ENCODE peak calls at places on chromosomes 4 and X, in seven cellular contexts. One of them, this sample, is unnamed.

GRCh38 chrX:11870789-11871188 is 112.8 kb downstream of the MSL3 start:
- DNase-seq in GM12878: no peak
- DNase-seq in H1: no peak
- DNase-seq in SK-N-SH: no peak
- DNase-seq in HepG2: no peak
- DNase-seq in HCT116: no peak
- DNase-seq in K562: no peak
- DNase-seq in this sample: no peak

GRCh38 chr4:55635760-55636621 is at the start of gene NMU:
- DNase-seq in GM12878: no peak
- DNase-seq in H1: peak; percentile 73
- DNase-seq in SK-N-SH: peak; percentile 87
- DNase-seq in HepG2: peak; percentile 13
- DNase-seq in HCT116: peak; percentile 67
- DNase-seq in K562: peak; percentile 76
- DNase-seq in this sample: peak; percentile 72

GRCh38 chr4:182276214-182277109 is 33.3 kb downstream of the TENM3 start:
- DNase-seq in GM12878: no peak
- DNase-seq in H1: no peak
- DNase-seq in SK-N-SH: peak; percentile 44
- DNase-seq in HepG2: no peak
- DNase-seq in HCT116: no peak
- DNase-seq in K562: no peak
- DNase-seq in this sample: no peak

GRCh38 chrX:53085661-53086229 is 3.6 kb downstream of the TSPYL2 start:
- DNase-seq in GM12878: no peak
- DNase-seq in H1: no peak
- DNase-seq in SK-N-SH: no peak
- DNase-seq in HepG2: no peak
- DNase-seq in HCT116: no peak
- DNase-seq in K562: no peak
- DNase-seq in this sample: no peak

GRCh38 chrX:139126493-139126892 is 404.0 kb upstream of the F9 start:
- DNase-seq in GM12878: no peak
- DNase-seq in H1: peak; percentile 46
- DNase-seq in SK-N-SH: peak; percentile 2
- DNase-seq in HepG2: peak; percentile 12
- DNase-seq in HCT116: no peak
- DNase-seq in K562: peak; percentile 60
- DNase-seq in this sample: peak; percentile 54

GRCh38 chrX:131066237-131066636 is 8.1 kb downstream of the ARHGAP36 start:
- DNase-seq in GM12878: no peak
- DNase-seq in H1: no peak
- DNase-seq in SK-N-SH: no peak
- DNase-seq in HepG2: no peak
- DNase-seq in HCT116: no peak
- DNase-seq in K562: no peak
- DNase-seq in this sample: peak; percentile 1

GRCh38 chrX:25015486-25016360 is at the start of gene ARX:
- DNase-seq in GM12878: no peak
- DNase-seq in H1: peak; percentile 77
- DNase-seq in SK-N-SH: peak; percentile 90
- DNase-seq in HepG2: peak; percentile 43
- DNase-seq in HCT116: peak; percentile 55
- DNase-seq in K562: peak; percentile 92
- DNase-seq in this sample: no peak

GRCh38 chrX:131792789-131793462 is 230.2 kb upstream of the STK26 start:
- DNase-seq in GM12878: peak; percentile 90
- DNase-seq in H1: no peak
- DNase-seq in SK-N-SH: peak; percentile 68
- DNase-seq in HepG2: no peak
- DNase-seq in HCT116: no peak
- DNase-seq in K562: no peak
- DNase-seq in this sample: no peak

GRCh38 chrX:108420481-108420880 is 17.7 kb downstream of the COL4A6 start:
- DNase-seq in GM12878: no peak
- DNase-seq in H1: no peak
- DNase-seq in SK-N-SH: no peak
- DNase-seq in HepG2: no peak
- DNase-seq in HCT116: no peak
- DNase-seq in K562: no peak
- DNase-seq in this sample: no peak

GRCh38 chr4:84666444-84666843 is 83.5 kb downstream of the CDS1 start:
- DNase-seq in GM12878: no peak
- DNase-seq in H1: no peak
- DNase-seq in SK-N-SH: no peak
- DNase-seq in HepG2: no peak
- DNase-seq in HCT116: no peak
- DNase-seq in K562: no peak
- DNase-seq in this sample: no peak

GRCh38 chr4:2595436-2595835 is 59.0 kb downstream of the FAM193A start:
- DNase-seq in GM12878: no peak
- DNase-seq in H1: no peak
- DNase-seq in SK-N-SH: peak; percentile 78
- DNase-seq in HepG2: no peak
- DNase-seq in HCT116: no peak
- DNase-seq in K562: no peak
- DNase-seq in this sample: no peak

GRCh38 chrX:104795804-104796203 is 229.8 kb downstream of the IL1RAPL2 start:
- DNase-seq in GM12878: no peak
- DNase-seq in H1: no peak
- DNase-seq in SK-N-SH: no peak
- DNase-seq in HepG2: no peak
- DNase-seq in HCT116: no peak
- DNase-seq in K562: no peak
- DNase-seq in this sample: no peak

GRCh38 chrX:141467442-141467841 is 117.1 kb downstream of the SPANXA1 start:
- DNase-seq in GM12878: no peak
- DNase-seq in H1: no peak
- DNase-seq in SK-N-SH: peak; percentile 1
- DNase-seq in HepG2: no peak
- DNase-seq in HCT116: no peak
- DNase-seq in K562: no peak
- DNase-seq in this sample: no peak

GRCh38 chr4:20408596-20408995 is 156.9 kb downstream of the SLIT2 start:
- DNase-seq in GM12878: no peak
- DNase-seq in H1: no peak
- DNase-seq in SK-N-SH: no peak
- DNase-seq in HepG2: no peak
- DNase-seq in HCT116: no peak
- DNase-seq in K562: no peak
- DNase-seq in this sample: no peak

GRCh38 chr4:139282375-139283075 is 2.5 kb upstream of the MGARP start:
- DNase-seq in GM12878: no peak
- DNase-seq in H1: no peak
- DNase-seq in SK-N-SH: no peak
- DNase-seq in HepG2: no peak
- DNase-seq in HCT116: no peak
- DNase-seq in K562: no peak
- DNase-seq in this sample: no peak

GRCh38 chr4:54005475-54005874 is 58.9 kb downstream of the CHIC2 start:
- DNase-seq in GM12878: no peak
- DNase-seq in H1: no peak
- DNase-seq in SK-N-SH: no peak
- DNase-seq in HepG2: no peak
- DNase-seq in HCT116: no peak
- DNase-seq in K562: no peak
- DNase-seq in this sample: no peak

GRCh38 chr4:127579821-127580220 is 52.9 kb upstream of the INTU start:
- DNase-seq in GM12878: no peak
- DNase-seq in H1: no peak
- DNase-seq in SK-N-SH: no peak
- DNase-seq in HepG2: no peak
- DNase-seq in HCT116: no peak
- DNase-seq in K562: peak; percentile 14
- DNase-seq in this sample: no peak

GRCh38 chr4:61223385-61223784 is 23.3 kb downstream of the ADGRL3 start:
- DNase-seq in GM12878: no peak
- DNase-seq in H1: no peak
- DNase-seq in SK-N-SH: no peak
- DNase-seq in HepG2: no peak
- DNase-seq in HCT116: no peak
- DNase-seq in K562: no peak
- DNase-seq in this sample: no peak

GRCh38 chr4:76950846-76951321 is 1.3 kb downstream of the SEPTIN11 start:
- DNase-seq in GM12878: no peak
- DNase-seq in H1: no peak
- DNase-seq in SK-N-SH: peak; percentile 35
- DNase-seq in HepG2: no peak
- DNase-seq in HCT116: no peak
- DNase-seq in K562: peak; percentile 41
- DNase-seq in this sample: peak; percentile 26

GRCh38 chr4:76948441-76949292 is 885 bp upstream of the SEPTIN11 start:
- DNase-seq in GM12878: peak; percentile 50
- DNase-seq in H1: no peak
- DNase-seq in SK-N-SH: peak; percentile 88
- DNase-seq in HepG2: peak; percentile 70
- DNase-seq in HCT116: peak; percentile 59
- DNase-seq in K562: peak; percentile 93
- DNase-seq in this sample: peak; percentile 83

GRCh38 chr4:76949293-76950051 is at the start of gene SEPTIN11:
- DNase-seq in GM12878: peak; percentile 55
- DNase-seq in H1: peak; percentile 90
- DNase-seq in SK-N-SH: peak; percentile 97
- DNase-seq in HepG2: peak; percentile 85
- DNase-seq in HCT116: peak; percentile 80
- DNase-seq in K562: peak; percentile 95
- DNase-seq in this sample: peak; percentile 93

GRCh38 chr4:76951333-76952033 is 1.9 kb downstream of the SEPTIN11 start:
- DNase-seq in GM12878: no peak
- DNase-seq in H1: no peak
- DNase-seq in SK-N-SH: no peak
- DNase-seq in HepG2: no peak
- DNase-seq in HCT116: no peak
- DNase-seq in K562: no peak
- DNase-seq in this sample: no peak

GRCh38 chr4:76950052-76950845 is 697 bp downstream of the SEPTIN11 start:
- DNase-seq in GM12878: no peak
- DNase-seq in H1: peak; percentile 68
- DNase-seq in SK-N-SH: peak; percentile 76
- DNase-seq in HepG2: peak; percentile 25
- DNase-seq in HCT116: no peak
- DNase-seq in K562: peak; percentile 51
- DNase-seq in this sample: peak; percentile 28
- TF ChIP-seq JUND in GM12878: no peak
- TF ChIP-seq JUND in H1: no peak
- TF ChIP-seq JUND in SK-N-SH: no peak
- TF ChIP-seq JUND in HepG2: no peak
- TF ChIP-seq JUND in HCT116: no peak
- TF ChIP-seq JUND in K562: no peak
- TF ChIP-seq JUND in this sample: no peak

GRCh38 chr4:115781528-115782146 is 668.2 kb upstream of the NDST4 start:
- DNase-seq in GM12878: peak; percentile 25
- DNase-seq in H1: no peak
- DNase-seq in SK-N-SH: no peak
- DNase-seq in HepG2: no peak
- DNase-seq in HCT116: no peak
- DNase-seq in K562: no peak
- DNase-seq in this sample: no peak
- TF ChIP-seq JUND in GM12878: no peak
- TF ChIP-seq JUND in H1: no peak
- TF ChIP-seq JUND in SK-N-SH: no peak
- TF ChIP-seq JUND in HepG2: no peak
- TF ChIP-seq JUND in HCT116: no peak
- TF ChIP-seq JUND in K562: no peak
- TF ChIP-seq JUND in this sample: no peak

DNA sequence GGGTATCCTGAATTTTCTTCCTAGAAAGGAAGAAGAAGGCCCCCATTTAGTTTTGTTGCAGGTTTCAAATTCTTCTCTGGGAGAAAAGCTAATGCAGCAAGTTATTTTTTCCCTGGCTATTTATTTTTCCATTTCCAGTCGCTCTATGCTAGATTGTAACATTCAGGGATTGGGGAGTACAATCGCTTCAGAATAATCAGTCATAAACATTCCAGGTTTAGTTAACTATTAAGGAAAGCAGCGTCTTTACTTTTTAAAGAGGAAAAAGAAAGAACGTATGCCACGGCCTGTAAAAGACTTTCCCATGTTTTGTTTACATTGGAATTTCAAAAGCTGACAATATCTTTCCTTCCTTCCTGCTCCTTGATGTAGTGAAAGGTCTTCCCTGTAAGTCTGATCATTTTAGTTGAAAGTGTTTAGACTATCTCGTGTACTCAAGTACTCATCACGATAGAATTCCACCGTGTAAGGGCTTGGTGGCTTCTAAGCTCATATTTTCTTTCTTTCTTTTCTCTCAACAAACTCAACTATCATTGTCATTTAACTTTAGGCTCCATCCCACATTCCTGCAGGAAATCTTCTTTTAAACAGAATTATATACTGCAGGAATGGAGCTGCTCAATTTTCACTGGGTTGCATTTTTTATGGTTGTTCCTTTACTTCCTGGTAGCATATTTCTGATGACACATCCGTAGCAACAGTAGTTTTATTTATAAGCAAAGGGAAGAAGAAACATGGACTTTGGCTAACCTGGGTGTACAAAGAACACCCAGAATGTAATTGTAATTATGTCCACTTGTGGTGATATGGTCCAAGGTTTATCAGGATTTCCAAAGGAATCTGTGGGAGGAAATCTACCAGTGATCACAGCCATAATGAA is 213.1 kb upstream of the FAT1 start:
- DNase-seq in GM12878: no peak
- DNase-seq in H1: no peak
- DNase-seq in SK-N-SH: no peak
- DNase-seq in HepG2: peak; percentile 95
- DNase-seq in HCT116: peak; percentile 84
- DNase-seq in K562: no peak
- DNase-seq in this sample: no peak
- TF ChIP-seq JUND in GM12878: no peak
- TF ChIP-seq JUND in H1: no peak
- TF ChIP-seq JUND in SK-N-SH: no peak
- TF ChIP-seq JUND in HepG2: no peak
- TF ChIP-seq JUND in HCT116: no peak
- TF ChIP-seq JUND in K562: no peak
- TF ChIP-seq JUND in this sample: no peak

GRCh38 chr4:48372272-48372671 is 30.9 kb downstream of the SLAIN2 start:
- DNase-seq in GM12878: no peak
- DNase-seq in H1: no peak
- DNase-seq in SK-N-SH: no peak
- DNase-seq in HepG2: no peak
- DNase-seq in HCT116: no peak
- DNase-seq in K562: no peak
- DNase-seq in this sample: no peak

GRCh38 chr4:48379587-48380140 is 38.3 kb downstream of the SLAIN2 start:
- DNase-seq in GM12878: no peak
- DNase-seq in H1: no peak
- DNase-seq in SK-N-SH: peak; percentile 72
- DNase-seq in HepG2: no peak
- DNase-seq in HCT116: no peak
- DNase-seq in K562: no peak
- DNase-seq in this sample: no peak

GRCh38 chr4:48380583-48381167 is 39.3 kb downstream of the SLAIN2 start:
- DNase-seq in GM12878: no peak
- DNase-seq in H1: no peak
- DNase-seq in SK-N-SH: no peak
- DNase-seq in HepG2: no peak
- DNase-seq in HCT116: no peak
- DNase-seq in K562: no peak
- DNase-seq in this sample: no peak

GRCh38 chr4:48370260-48371134 is 29.2 kb downstream of the SLAIN2 start:
- DNase-seq in GM12878: peak; percentile 13
- DNase-seq in H1: no peak
- DNase-seq in SK-N-SH: no peak
- DNase-seq in HepG2: no peak
- DNase-seq in HCT116: no peak
- DNase-seq in K562: no peak
- DNase-seq in this sample: no peak

GRCh38 chr4:48375651-48376291 is 34.4 kb downstream of the SLAIN2 start:
- DNase-seq in GM12878: no peak
- DNase-seq in H1: no peak
- DNase-seq in SK-N-SH: no peak
- DNase-seq in HepG2: peak; percentile 58
- DNase-seq in HCT116: peak; percentile 1
- DNase-seq in K562: no peak
- DNase-seq in this sample: no peak
- TF ChIP-seq JUND in GM12878: no peak
- TF ChIP-seq JUND in H1: no peak
- TF ChIP-seq JUND in SK-N-SH: no peak
- TF ChIP-seq JUND in HepG2: no peak
- TF ChIP-seq JUND in HCT116: peak; percentile 38
- TF ChIP-seq JUND in K562: no peak
- TF ChIP-seq JUND in this sample: no peak